ENCODE peak calls at places on chromosomes 3 and 15, in nine cellular contexts. O is RWPE2, W is H9, Q is iPS DF 6.9, Z is A549, B is fibroblast of lung, Y is psoas muscle, T is GM23248, K is SK-N-SH. F is an unnamed sample. For H3K4me1, the result is how much of the 10 kb centered on the place peaks cover.

GRCh38 chr3:194504861-194505260 is 18.1 kb upstream of the ATP13A3 start:
- DNase-seq in O (no peak), W (no peak), Q (no peak), Z (no peak), B (no peak), Y (no peak), T (no peak), K (no peak), F (no peak)

GRCh38 chr3:15356186-15356585 is 23.8 kb upstream of the SH3BP5 start:
- DNase-seq in O (no peak), W (no peak), Q (no peak), Z (no peak), B (peak), Y (no peak), T (no peak), K (no peak), F (no peak)

GRCh38 chr3:152719264-152719663 is 115.7 kb upstream of the P2RY1 start:
- DNase-seq in O (no peak), W (no peak), Q (no peak), Z (no peak), B (peak), Y (no peak), T (peak), K (peak), F (no peak)

GRCh38 chr15:82646250-82647044 is 716 bp downstream of the CPEB1 start:
- DNase-seq in O (no peak), W (peak), Q (no peak), Z (no peak), B (no peak), Y (peak), T (peak), K (no peak), F (no peak)

GRCh38 chr15:100981086-100981485 is 61.9 kb downstream of the LRRK1 start:
- DNase-seq in O (no peak), W (no peak), Q (no peak), Z (no peak), B (peak), Y (no peak), T (no peak), K (no peak), F (no peak)

GRCh38 chr3:135262441-135262840 is 467.4 kb downstream of the EPHB1 start:
- DNase-seq in O (no peak), W (no peak), Q (no peak), Z (no peak), B (no peak), Y (no peak), T (no peak), K (no peak), F (peak)

GRCh38 chr3:43155464-43156121 is 49.7 kb upstream of the POMGNT2 start:
- DNase-seq in O (no peak), W (peak), Q (peak), Z (peak), B (peak), Y (peak), T (peak), K (no peak), F (no peak)

GRCh38 chr3:149958171-149958796 is 12.4 kb downstream of the PFN2 start:
- DNase-seq in O (no peak), W (no peak), Q (no peak), Z (no peak), B (no peak), Y (no peak), T (peak), K (no peak), F (no peak)

GRCh38 chr15:63503739-63504246 is 600 bp upstream of the USP3 start:
- DNase-seq in O (peak), W (peak), Q (no peak), Z (peak), B (peak), Y (peak), T (peak), K (peak), F (peak)

GRCh38 chr3:8450618-8451017 is 51.0 kb upstream of the LMCD1 start:
- DNase-seq in O (no peak), W (no peak), Q (no peak), Z (no peak), B (peak), Y (no peak), T (peak), K (no peak), F (no peak)

GRCh38 chr15:89905846-89906378 is 6.8 kb downstream of the ARPIN start:
- DNase-seq in O (no peak), W (no peak), Q (no peak), Z (no peak), B (no peak), Y (no peak), T (no peak), K (no peak), F (no peak)

GRCh38 chr3:10344147-10344943 is 23.4 kb upstream of the SEC13 start:
- DNase-seq in O (no peak), W (peak), Q (peak), Z (peak), B (peak), Y (peak), T (peak), K (peak), F (no peak)

GRCh38 chr15:63339836-63340235 is 41.8 kb downstream of the CA12 start:
- DNase-seq in O (no peak), W (no peak), Q (no peak), Z (no peak), B (no peak), Y (no peak), T (no peak), K (no peak), F (no peak)

GRCh38 chr3:141294848-141295247 is 63.2 kb downstream of the PXYLP1 start:
- DNase-seq in O (no peak), W (no peak), Q (no peak), Z (peak), B (peak), Y (no peak), T (peak), K (no peak), F (no peak)

GRCh38 chr15:68377766-68378165 is 54.2 kb downstream of the ITGA11 start:
- DNase-seq in O (peak), W (no peak), Q (no peak), Z (no peak), B (no peak), Y (no peak), T (no peak), K (no peak), F (peak)

GRCh38 chr3:30458781-30459180 is 147.6 kb upstream of the TGFBR2 start:
- DNase-seq in O (no peak), W (no peak), Q (no peak), Z (no peak), B (no peak), Y (peak), T (no peak), K (no peak), F (no peak)

GRCh38 chr15:75347222-75348033 is 589 bp downstream of the NEIL1 start:
- DNase-seq in O (no peak), W (peak), Q (no peak), Z (peak), B (no peak), Y (peak), T (peak), K (peak), F (no peak)
- H3K27ac ChIP-seq in O (peak), W (no peak), Q (no peak), Z (peak), B (no peak), Y (peak), T (no peak), K (no peak), F (peak)

DNA sequence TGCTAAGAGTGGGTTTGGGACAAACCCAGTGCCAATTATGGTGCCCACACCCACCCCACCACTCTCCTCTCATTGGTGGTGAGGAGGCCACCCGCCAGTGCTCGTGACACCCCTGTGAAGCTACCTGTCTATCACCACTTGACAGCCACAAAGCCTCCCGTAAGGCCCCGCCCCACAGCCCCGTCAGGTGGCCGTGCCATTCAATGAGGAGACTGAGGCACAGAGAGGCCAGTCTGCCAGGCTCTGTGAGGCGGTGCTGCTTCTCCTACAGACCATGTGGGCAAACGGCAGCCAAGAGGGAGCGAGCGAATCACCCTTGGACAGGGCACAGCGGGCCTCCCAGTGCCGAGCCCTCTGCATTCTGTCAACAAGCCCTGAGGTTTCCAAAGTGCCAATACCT is 53.5 kb downstream of the IQSEC1 start:
- DNase-seq in O (no peak), W (no peak), Q (no peak), Z (no peak), B (no peak), Y (no peak), T (peak), K (no peak), F (no peak)
- H3K4me1 ChIP-seq in O (under half), W (under half), Q (under half), Z (under half), B (under half), Y (under half), T (under half), K (half or more), F (half or more)

GRCh38 chr15:52783929-52784798 is 6.0 kb downstream of the ONECUT1 start:
- DNase-seq in O (no peak), W (peak), Q (no peak), Z (peak), B (no peak), Y (no peak), T (no peak), K (peak), F (no peak)
- H3K27ac ChIP-seq in O (no peak), W (no peak), Q (no peak), Z (no peak), B (no peak), Y (no peak), T (no peak), K (no peak), F (no peak)

GRCh38 chr15:47857384-47858168 is 140.3 kb downstream of the SEMA6D start:
- DNase-seq in O (no peak), W (no peak), Q (no peak), Z (no peak), B (no peak), Y (no peak), T (no peak), K (no peak), F (no peak)
- H3K4me1 ChIP-seq in O (under half), W (under half), Q (under half), Z (under half), B (under half), Y (under half), T (under half), K (under half), F (under half)